ENCODE peak calls at places on chromosomes 1 and 21, in eight cellular contexts. F is AG04450; W is psoas muscle; J is stimulated activated naive CD8-positive, alpha-beta T cell treated with anti-CD3 and anti-CD28 coated beads, Interleukin-15, amount 100 ng/mL, for 72 hours; L is Calu3; N is ACHN; G is fibroblast of pulmonary artery; A is Caco-2. T is an unnamed sample.

GRCh38 chr1:56983484-56983883 is 17.7 kb upstream of the C8B start:
- DNase-seq in F (no peak), W (no peak), J (no peak), L (no peak), N (no peak), G (no peak), A (no peak), T (no peak)

GRCh38 chr1:53138991-53139884 is 3.2 kb downstream of the SLC1A7 start:
- DNase-seq in F (no peak), W (no peak), J (no peak), L (no peak), N (no peak), G (no peak), A (no peak), T (no peak)

GRCh38 chr1:93033785-93034184 is 45.3 kb upstream of the MTF2 start:
- DNase-seq in F (no peak), W (no peak), J (no peak), L (no peak), N (no peak), G (peak; percentile 49), A (no peak), T (no peak)

GRCh38 chr1:36759355-36759754 is 275.0 kb downstream of the GRIK3 start:
- DNase-seq in F (no peak), W (no peak), J (no peak), L (no peak), N (no peak), G (no peak), A (no peak), T (no peak)

GRCh38 chr1:157089789-157090188 is 9.8 kb downstream of the ETV3L start:
- DNase-seq in F (no peak), W (no peak), J (no peak), L (no peak), N (no peak), G (no peak), A (no peak), T (no peak)

GRCh38 chr1:110086959-110087358 is 16.5 kb upstream of the ALX3 start:
- DNase-seq in F (no peak), W (no peak), J (no peak), L (no peak), N (peak; percentile 30), G (no peak), A (no peak), T (no peak)

GRCh38 chr1:94596260-94596659 is 54.7 kb upstream of the F3 start:
- DNase-seq in F (no peak), W (no peak), J (no peak), L (no peak), N (no peak), G (no peak), A (no peak), T (no peak)

GRCh38 chr1:53541761-53542550 is 82.8 kb downstream of the DMRTB1 start:
- DNase-seq in F (peak; percentile 67), W (peak; percentile 53), J (no peak), L (peak; percentile 32), N (peak; percentile 95), G (peak; percentile 33), A (no peak), T (no peak)

GRCh38 chr1:48966583-48966982 is 189.9 kb upstream of the BEND5 start:
- DNase-seq in F (no peak), W (no peak), J (no peak), L (no peak), N (no peak), G (peak; percentile 2), A (no peak), T (no peak)

GRCh38 chr21:38804617-38805281 is 980 bp upstream of the ETS2 start:
- DNase-seq in F (no peak), W (peak; percentile 81), J (peak; percentile 13), L (peak; percentile 74), N (peak; percentile 71), G (no peak), A (peak; percentile 69), T (peak; percentile 48)

T was measured in midbrain.